ENCODE peak calls at places on chromosomes 3 and 15, in ten cellular contexts. M, U, K, G, H, C, Q, J, R and B are unnamed samples.

GRCh38 chr15:70829366-70830166 is 24.4 kb downstream of the LARP6 start:
- DNase-seq in Q (peak; percentile 20), U (no peak), J (no peak), H (no peak), K (no peak), C (no peak), R (no peak), M (no peak), G (no peak), B (no peak)

GRCh38 chr3:119630562-119631329 is 29.6 kb downstream of the POPDC2 start:
- DNase-seq in U (no peak), J (no peak), H (peak; percentile 43), M (peak; percentile 46), C (no peak), Q (peak; percentile 43), G (no peak), K (no peak), R (no peak), B (no peak)

GRCh38 chr15:100338971-100339444 is 2.8 kb downstream of the ADAMTS17 start:
- DNase-seq in C (peak; percentile 36), G (peak; percentile 38), H (no peak), J (peak; percentile 61), R (peak; percentile 44), Q (peak; percentile 49), K (peak; percentile 50), M (peak; percentile 81), U (peak; percentile 38), B (peak; percentile 94)

GRCh38 chr15:25175033-25175788 is 220.4 kb downstream of the SNRPN start:
- DNase-seq in J (peak; percentile 2), C (no peak), G (no peak), R (no peak), M (no peak), Q (no peak), K (no peak), U (no peak), H (no peak), B (no peak)

GRCh38 chr3:55089211-55089610 is 161.4 kb upstream of the LRTM1 start:
- DNase-seq in G (no peak), Q (no peak), R (no peak), C (no peak), M (peak; percentile 12), U (no peak), J (no peak), H (no peak), K (no peak), B (no peak)

GRCh38 chr15:61038387-61038786 is 190.7 kb downstream of the RORA start:
- DNase-seq in H (no peak), R (no peak), K (no peak), G (no peak), C (no peak), Q (no peak), M (peak; percentile 53), J (no peak), U (no peak), B (peak; percentile 49)

GRCh38 chr3:125300416-125300815 is 74.7 kb downstream of the ZNF148 start:
- DNase-seq in Q (peak; percentile 91), C (no peak), G (no peak), U (no peak), R (no peak), M (peak; percentile 47), H (peak; percentile 65), J (no peak), K (no peak), B (no peak)

GRCh38 chr3:82088749-82089148 is 327.3 kb upstream of the GBE1 start:
- DNase-seq in U (no peak), J (no peak), R (no peak), K (no peak), C (no peak), M (no peak), Q (no peak), H (no peak), G (no peak), B (no peak)

GRCh38 chr15:61639491-61639890 is 410.4 kb upstream of the RORA start:
- DNase-seq in R (no peak), C (no peak), H (no peak), U (no peak), Q (no peak), G (no peak), J (no peak), M (no peak), K (no peak), B (peak; percentile 52)

GRCh38 chr3:24315342-24315741 is 179.3 kb downstream of the THRB start:
- DNase-seq in M (no peak), K (no peak), C (no peak), H (no peak), U (no peak), G (no peak), Q (no peak), J (no peak), R (no peak), B (peak; percentile 31)

GRCh38 chr15:41001524-41001923 is 48.3 kb downstream of the CHAC1 start:
- DNase-seq in R (no peak), U (no peak), H (no peak), C (no peak), J (no peak), G (no peak), Q (peak; percentile 40), K (no peak), M (no peak), B (peak; percentile 22)

GRCh38 chr3:23668430-23668904 is 137.3 kb upstream of the UBE2E1 start:
- DNase-seq in J (no peak), M (peak; percentile 89), R (no peak), K (no peak), Q (peak; percentile 92), G (no peak), U (no peak), H (peak; percentile 85), C (no peak), B (no peak)

GRCh38 chr15:89119489-89120478 is 31.5 kb downstream of the ABHD2 start:
- DNase-seq in R (no peak), G (no peak), K (no peak), M (peak; percentile 91), J (no peak), H (no peak), U (no peak), Q (peak; percentile 40), C (no peak), B (no peak)

GRCh38 chr3:133394561-133395311 is 5.1 kb upstream of the BFSP2 start:
- DNase-seq in J (no peak), K (no peak), U (no peak), Q (no peak), G (no peak), M (peak; percentile 44), R (no peak), C (no peak), H (no peak), B (no peak)

GRCh38 chr3:40173291-40173710 is 136.2 kb upstream of the EIF1B start:
- DNase-seq in H (no peak), K (no peak), U (no peak), M (no peak), J (no peak), G (no peak), Q (no peak), C (peak; percentile 80), R (peak; percentile 71), B (no peak)

GRCh38 chr3:37223084-37223975 is 48.9 kb upstream of the LRRFIP2 start:
- DNase-seq in G (no peak), J (no peak), Q (peak; percentile 80), C (no peak), M (peak; percentile 9), H (peak; percentile 42), U (no peak), R (no peak), K (no peak), B (peak; percentile 42)

GRCh38 chr3:45659661-45660566 is 29.3 kb upstream of the SACM1L start:
- DNase-seq in C (peak; percentile 49), M (peak; percentile 81), K (peak; percentile 35), G (peak; percentile 20), U (peak; percentile 41), H (peak; percentile 74), R (peak; percentile 55), Q (peak; percentile 85), J (peak; percentile 80), B (peak; percentile 71)

GRCh38 chr3:45567730-45568172 is 26.8 kb upstream of the LIMD1 start:
- DNase-seq in J (no peak), C (no peak), R (no peak), H (no peak), U (no peak), G (peak; percentile 7), K (no peak), Q (no peak), M (no peak), B (no peak)

GRCh38 chr3:25155696-25156471 is 272.2 kb upstream of the RARB start:
- DNase-seq in M (peak; percentile 49), G (no peak), C (no peak), U (no peak), Q (no peak), R (no peak), J (peak; percentile 59), K (no peak), H (no peak), B (no peak)

GRCh38 chr3:25582242-25582641 is 82.5 kb downstream of the TOP2B start:
- DNase-seq in Q (peak; percentile 96), R (no peak), G (no peak), M (peak; percentile 86), U (no peak), H (peak; percentile 96), J (no peak), C (no peak), K (no peak), B (no peak)

GRCh38 chr3:58585005-58585786 is 8.0 kb upstream of the FAM107A start:
- DNase-seq in C (peak; percentile 70), K (peak; percentile 42), Q (peak; percentile 80), R (peak; percentile 64), H (peak; percentile 55), G (peak; percentile 20), M (peak; percentile 64), J (peak; percentile 94), U (peak; percentile 32), B (peak; percentile 93)

GRCh38 chr3:141243295-141243707 is 11.7 kb downstream of the PXYLP1 start:
- DNase-seq in C (peak; percentile 86), G (peak; percentile 57), H (no peak), U (no peak), K (peak; percentile 50), J (no peak), R (no peak), M (no peak), Q (peak; percentile 29), B (peak; percentile 53)

GRCh38 chr3:162117961-162118360 is 621.4 kb downstream of the OTOL1 start:
- DNase-seq in H (no peak), C (no peak), G (no peak), J (no peak), R (no peak), U (no peak), M (no peak), Q (no peak), K (no peak), B (no peak)

GRCh38 chr3:111627092-111627491 is 31.9 kb upstream of the ZBED2 start:
- DNase-seq in M (no peak), C (no peak), G (no peak), J (no peak), H (no peak), Q (peak; percentile 58), K (no peak), R (no peak), U (no peak), B (no peak)

GRCh38 chr15:41861736-41862356 is 23.2 kb downstream of the PLA2G4B start:
- DNase-seq in R (no peak), Q (no peak), K (no peak), U (no peak), M (no peak), J (no peak), G (no peak), C (no peak), H (no peak), B (no peak)

GRCh38 chr15:60349589-60349988 is 48.2 kb downstream of the ANXA2 start:
- DNase-seq in R (no peak), G (no peak), C (no peak), Q (no peak), J (no peak), U (no peak), M (no peak), K (no peak), H (no peak), B (no peak)

GRCh38 chr3:107085261-107085660 is 292.0 kb upstream of the CCDC54 start:
- DNase-seq in H (peak; percentile 23), M (peak; percentile 40), K (no peak), C (no peak), R (no peak), Q (peak; percentile 29), U (no peak), J (no peak), G (no peak), B (no peak)

GRCh38 chr3:50652709-50653108 is 22.0 kb upstream of the DOCK3 start:
- DNase-seq in H (no peak), U (peak; percentile 34), C (no peak), Q (peak; percentile 54), K (peak; percentile 52), J (peak; percentile 62), G (peak; percentile 33), M (no peak), R (no peak), B (peak; percentile 51)